ENCODE peak calls at places on chromosomes 13 and 19, in nine cellular contexts. One of them, this sample, is unnamed.

GRCh38 chr19:52533901-52534300 is 6.4 kb downstream of the ZNF808 start:
- DNase-seq in Peyer's patch: no peak
- DNase-seq in testis: no peak
- DNase-seq in heart left ventricle: peak; percentile 42
- DNase-seq in hepatocyte: peak; percentile 13
- DNase-seq in IMR-90: no peak
- DNase-seq in gastrocnemius medialis: peak; percentile 63
- DNase-seq in heart right ventricle: peak; percentile 17
- DNase-seq in prostate gland: no peak
- DNase-seq in this sample: no peak

GRCh38 chr13:25901460-25902376 is 150.1 kb downstream of the SHISA2 start:
- DNase-seq in Peyer's patch: no peak
- DNase-seq in testis: no peak
- DNase-seq in heart left ventricle: no peak
- DNase-seq in hepatocyte: peak; percentile 67
- DNase-seq in IMR-90: peak; percentile 11
- DNase-seq in gastrocnemius medialis: no peak
- DNase-seq in heart right ventricle: no peak
- DNase-seq in prostate gland: peak; percentile 74
- DNase-seq in this sample: peak; percentile 66

GRCh38 chr13:108322206-108322824 is 52.8 kb downstream of the TNFSF13B start:
- DNase-seq in Peyer's patch: no peak
- DNase-seq in testis: no peak
- DNase-seq in heart left ventricle: no peak
- DNase-seq in hepatocyte: peak; percentile 69
- DNase-seq in IMR-90: peak; percentile 52
- DNase-seq in gastrocnemius medialis: no peak
- DNase-seq in heart right ventricle: no peak
- DNase-seq in prostate gland: no peak
- DNase-seq in this sample: no peak

GRCh38 chr19:55443045-55443823 is at the start of gene SHISA7:
- DNase-seq in Peyer's patch: no peak
- DNase-seq in testis: no peak
- DNase-seq in heart left ventricle: no peak
- DNase-seq in hepatocyte: no peak
- DNase-seq in IMR-90: no peak
- DNase-seq in gastrocnemius medialis: no peak
- DNase-seq in heart right ventricle: no peak
- DNase-seq in prostate gland: no peak
- DNase-seq in this sample: no peak

GRCh38 chr19:34482380-34483250 is 1.1 kb downstream of the WTIP start:
- DNase-seq in Peyer's patch: no peak
- DNase-seq in testis: peak; percentile 61
- DNase-seq in heart left ventricle: no peak
- DNase-seq in hepatocyte: peak; percentile 60
- DNase-seq in IMR-90: peak; percentile 37
- DNase-seq in gastrocnemius medialis: no peak
- DNase-seq in heart right ventricle: peak; percentile 40
- DNase-seq in prostate gland: no peak
- DNase-seq in this sample: no peak

GRCh38 chr13:98564204-98564603 is 12.7 kb downstream of the STK24 start:
- DNase-seq in Peyer's patch: no peak
- DNase-seq in testis: no peak
- DNase-seq in heart left ventricle: no peak
- DNase-seq in hepatocyte: no peak
- DNase-seq in IMR-90: no peak
- DNase-seq in gastrocnemius medialis: no peak
- DNase-seq in heart right ventricle: no peak
- DNase-seq in prostate gland: no peak
- DNase-seq in this sample: no peak

GRCh38 chr19:30395283-30395682 is 23.1 kb downstream of the ZNF536 start:
- DNase-seq in Peyer's patch: no peak
- DNase-seq in testis: no peak
- DNase-seq in heart left ventricle: no peak
- DNase-seq in hepatocyte: no peak
- DNase-seq in IMR-90: no peak
- DNase-seq in gastrocnemius medialis: no peak
- DNase-seq in heart right ventricle: no peak
- DNase-seq in prostate gland: no peak
- DNase-seq in this sample: no peak

GRCh38 chr19:13712767-13713201 is 51.5 kb upstream of the MRI1 start:
- DNase-seq in Peyer's patch: no peak
- DNase-seq in testis: no peak
- DNase-seq in heart left ventricle: no peak
- DNase-seq in hepatocyte: no peak
- DNase-seq in IMR-90: no peak
- DNase-seq in gastrocnemius medialis: no peak
- DNase-seq in heart right ventricle: no peak
- DNase-seq in prostate gland: no peak
- DNase-seq in this sample: no peak

GRCh38 chr13:98977568-98978270 is at the start of gene DOCK9:
- DNase-seq in Peyer's patch: peak; percentile 57
- DNase-seq in testis: peak; percentile 79
- DNase-seq in heart left ventricle: peak; percentile 81
- DNase-seq in hepatocyte: peak; percentile 43
- DNase-seq in IMR-90: peak; percentile 65
- DNase-seq in gastrocnemius medialis: peak; percentile 23
- DNase-seq in heart right ventricle: peak; percentile 77
- DNase-seq in prostate gland: peak; percentile 58
- DNase-seq in this sample: no peak

GRCh38 chr19:11244846-11245589 is 5.6 kb downstream of the ANGPTL8 start:
- DNase-seq in Peyer's patch: no peak
- DNase-seq in testis: no peak
- DNase-seq in heart left ventricle: no peak
- DNase-seq in hepatocyte: no peak
- DNase-seq in IMR-90: no peak
- DNase-seq in gastrocnemius medialis: no peak
- DNase-seq in heart right ventricle: no peak
- DNase-seq in prostate gland: no peak
- DNase-seq in this sample: no peak

GRCh38 chr13:28338202-28338601 is 156.7 kb downstream of the FLT1 start:
- DNase-seq in Peyer's patch: no peak
- DNase-seq in testis: no peak
- DNase-seq in heart left ventricle: no peak
- DNase-seq in hepatocyte: no peak
- DNase-seq in IMR-90: no peak
- DNase-seq in gastrocnemius medialis: no peak
- DNase-seq in heart right ventricle: no peak
- DNase-seq in prostate gland: no peak
- DNase-seq in this sample: no peak

GRCh38 chr13:46492946-46493345 is 60.0 kb upstream of the LRCH1 start:
- DNase-seq in Peyer's patch: no peak
- DNase-seq in testis: no peak
- DNase-seq in heart left ventricle: peak; percentile 12
- DNase-seq in hepatocyte: peak; percentile 70
- DNase-seq in IMR-90: peak; percentile 48
- DNase-seq in gastrocnemius medialis: no peak
- DNase-seq in heart right ventricle: no peak
- DNase-seq in prostate gland: peak; percentile 46
- DNase-seq in this sample: no peak

GRCh38 chr19:45717983-45718650 is 12.6 kb downstream of the FBXO46 start:
- DNase-seq in Peyer's patch: no peak
- DNase-seq in testis: peak; percentile 41
- DNase-seq in heart left ventricle: no peak
- DNase-seq in hepatocyte: peak; percentile 42
- DNase-seq in IMR-90: no peak
- DNase-seq in gastrocnemius medialis: no peak
- DNase-seq in heart right ventricle: no peak
- DNase-seq in prostate gland: no peak
- DNase-seq in this sample: no peak

GRCh38 chr13:112966776-112967175 is 2.2 kb upstream of the MCF2L start:
- DNase-seq in Peyer's patch: peak; percentile 41
- DNase-seq in testis: no peak
- DNase-seq in heart left ventricle: no peak
- DNase-seq in hepatocyte: no peak
- DNase-seq in IMR-90: no peak
- DNase-seq in gastrocnemius medialis: no peak
- DNase-seq in heart right ventricle: no peak
- DNase-seq in prostate gland: no peak
- DNase-seq in this sample: no peak

GRCh38 chr13:112967666-112968379 is 1.2 kb upstream of the MCF2L start:
- DNase-seq in Peyer's patch: no peak
- DNase-seq in testis: no peak
- DNase-seq in heart left ventricle: no peak
- DNase-seq in hepatocyte: no peak
- DNase-seq in IMR-90: no peak
- DNase-seq in gastrocnemius medialis: no peak
- DNase-seq in heart right ventricle: no peak
- DNase-seq in prostate gland: no peak
- DNase-seq in this sample: no peak

GRCh38 chr13:112965103-112965502 is 3.9 kb upstream of the MCF2L start:
- DNase-seq in Peyer's patch: peak; percentile 49
- DNase-seq in testis: no peak
- DNase-seq in heart left ventricle: peak; percentile 67
- DNase-seq in hepatocyte: no peak
- DNase-seq in IMR-90: no peak
- DNase-seq in gastrocnemius medialis: no peak
- DNase-seq in heart right ventricle: peak; percentile 48
- DNase-seq in prostate gland: no peak
- DNase-seq in this sample: no peak

GRCh38 chr13:112963641-112964040 is 5.4 kb upstream of the MCF2L start:
- DNase-seq in Peyer's patch: peak; percentile 27
- DNase-seq in testis: no peak
- DNase-seq in heart left ventricle: no peak
- DNase-seq in hepatocyte: no peak
- DNase-seq in IMR-90: no peak
- DNase-seq in gastrocnemius medialis: no peak
- DNase-seq in heart right ventricle: no peak
- DNase-seq in prostate gland: no peak
- DNase-seq in this sample: no peak

GRCh38 chr13:112965573-112966115 is 3.4 kb upstream of the MCF2L start:
- DNase-seq in Peyer's patch: no peak
- DNase-seq in testis: no peak
- DNase-seq in heart left ventricle: no peak
- DNase-seq in hepatocyte: no peak
- DNase-seq in IMR-90: no peak
- DNase-seq in gastrocnemius medialis: no peak
- DNase-seq in heart right ventricle: no peak
- DNase-seq in prostate gland: no peak
- DNase-seq in this sample: no peak
- TF ChIP-seq CTCF in Peyer's patch: no peak
- TF ChIP-seq CTCF in testis: no peak
- TF ChIP-seq CTCF in heart left ventricle: no peak
- TF ChIP-seq CTCF in hepatocyte: no peak
- TF ChIP-seq CTCF in IMR-90: no peak
- TF ChIP-seq CTCF in gastrocnemius medialis: no peak
- TF ChIP-seq CTCF in heart right ventricle: no peak
- TF ChIP-seq CTCF in prostate gland: no peak
- TF ChIP-seq CTCF in this sample: no peak

GRCh38 chr19:36093146-36093662 is 17.7 kb upstream of the OVOL3 start:
- DNase-seq in Peyer's patch: no peak
- DNase-seq in testis: no peak
- DNase-seq in heart left ventricle: no peak
- DNase-seq in hepatocyte: no peak
- DNase-seq in IMR-90: no peak
- DNase-seq in gastrocnemius medialis: no peak
- DNase-seq in heart right ventricle: no peak
- DNase-seq in prostate gland: no peak
- DNase-seq in this sample: no peak
- H3K36me3 ChIP-seq in Peyer's patch: no peaks in the 10 kb centered on the region
- H3K36me3 ChIP-seq in testis: no peaks in the 10 kb centered on the region
- H3K36me3 ChIP-seq in heart left ventricle: no peaks in the 10 kb centered on the region
- H3K36me3 ChIP-seq in hepatocyte: no peaks in the 10 kb centered on the region
- H3K36me3 ChIP-seq in IMR-90: peaks cover 16% of the 10 kb centered on the region
- H3K36me3 ChIP-seq in gastrocnemius medialis: no peaks in the 10 kb centered on the region
- H3K36me3 ChIP-seq in heart right ventricle: no peaks in the 10 kb centered on the region
- H3K36me3 ChIP-seq in prostate gland: no peaks in the 10 kb centered on the region
- H3K36me3 ChIP-seq in this sample: peaks cover 28% of the 10 kb centered on the region

DNA sequence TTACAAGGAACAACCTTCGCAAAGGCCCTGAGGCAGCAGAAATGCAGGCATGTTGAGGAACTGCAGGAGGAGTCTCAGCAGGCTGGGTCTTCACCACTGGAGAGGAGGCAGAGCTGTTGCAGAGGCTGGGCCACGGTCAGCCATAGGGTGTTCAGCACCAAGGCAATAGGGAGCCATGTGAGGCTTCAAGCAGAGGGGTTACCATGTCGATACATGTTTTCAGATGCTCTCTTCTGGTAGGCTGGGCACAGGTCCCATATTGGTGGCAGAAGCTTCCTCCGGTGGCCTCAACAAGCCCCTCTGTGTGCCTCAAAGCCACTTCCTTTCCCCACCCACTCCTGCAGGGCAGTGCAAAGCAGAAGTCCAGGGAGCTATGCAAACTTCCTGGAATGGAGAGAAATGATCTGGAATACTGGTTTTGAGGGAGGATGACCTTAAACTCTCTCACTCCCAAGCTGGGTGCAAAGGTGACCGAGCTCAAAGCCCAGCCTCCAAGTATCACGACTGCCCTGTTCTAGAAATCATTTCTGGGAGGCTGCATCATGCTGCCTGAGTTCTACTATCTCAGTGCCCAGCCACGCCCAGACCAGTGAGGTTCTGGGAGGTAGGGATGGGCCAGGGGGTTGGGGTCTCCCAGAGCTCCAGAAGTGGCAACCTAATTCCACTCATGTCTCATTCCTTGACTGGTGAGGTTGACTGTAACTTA is at the start of gene FUT6:
- DNase-seq in Peyer's patch: peak; percentile 68
- DNase-seq in testis: no peak
- DNase-seq in heart left ventricle: no peak
- DNase-seq in hepatocyte: no peak
- DNase-seq in IMR-90: no peak
- DNase-seq in gastrocnemius medialis: no peak
- DNase-seq in heart right ventricle: no peak
- DNase-seq in prostate gland: no peak
- DNase-seq in this sample: no peak
- H3K4me3 ChIP-seq in Peyer's patch: peak within 1 kb of the TSS; percentile 27
- H3K4me3 ChIP-seq in testis: no peak within 1 kb of the TSS
- H3K4me3 ChIP-seq in heart left ventricle: no peak within 1 kb of the TSS
- H3K4me3 ChIP-seq in hepatocyte: no peak within 1 kb of the TSS
- H3K4me3 ChIP-seq in IMR-90: no peak within 1 kb of the TSS
- H3K4me3 ChIP-seq in gastrocnemius medialis: no peak within 1 kb of the TSS
- H3K4me3 ChIP-seq in heart right ventricle: no peak within 1 kb of the TSS
- H3K4me3 ChIP-seq in prostate gland: no peak within 1 kb of the TSS
- H3K4me3 ChIP-seq in this sample: no peak within 1 kb of the TSS

GRCh38 chr13:66205807-66206206 is 1024.3 kb downstream of the PCDH9 start:
- DNase-seq in Peyer's patch: no peak
- DNase-seq in testis: no peak
- DNase-seq in heart left ventricle: no peak
- DNase-seq in hepatocyte: no peak
- DNase-seq in IMR-90: no peak
- DNase-seq in gastrocnemius medialis: no peak
- DNase-seq in heart right ventricle: no peak
- DNase-seq in prostate gland: no peak
- DNase-seq in this sample: no peak

GRCh38 chr13:66195238-66195637 is 1034.9 kb downstream of the PCDH9 start:
- DNase-seq in Peyer's patch: no peak
- DNase-seq in testis: no peak
- DNase-seq in heart left ventricle: no peak
- DNase-seq in hepatocyte: no peak
- DNase-seq in IMR-90: no peak
- DNase-seq in gastrocnemius medialis: no peak
- DNase-seq in heart right ventricle: no peak
- DNase-seq in prostate gland: no peak
- DNase-seq in this sample: no peak

DNA sequence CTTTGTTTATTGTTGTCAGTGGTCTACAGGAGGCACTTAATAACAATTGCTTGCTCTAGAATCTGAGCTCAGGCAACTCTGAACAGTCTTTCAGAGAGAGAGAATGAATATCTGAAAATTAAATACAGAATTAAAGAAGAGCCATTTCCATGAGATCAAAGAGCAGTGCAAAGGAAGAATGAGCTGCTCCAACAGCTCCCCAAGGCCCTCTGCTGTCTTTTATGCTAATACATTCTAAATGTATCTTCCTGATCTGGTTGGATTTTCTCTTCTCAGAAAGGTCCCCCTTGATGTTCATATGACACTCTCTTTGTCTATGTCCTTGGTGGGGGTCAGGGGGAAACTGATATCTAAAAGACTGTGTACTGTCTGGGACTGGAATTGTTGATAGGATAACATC is 1029.6 kb downstream of the PCDH9 start:
- DNase-seq in Peyer's patch: no peak
- DNase-seq in testis: no peak
- DNase-seq in heart left ventricle: no peak
- DNase-seq in hepatocyte: no peak
- DNase-seq in IMR-90: no peak
- DNase-seq in gastrocnemius medialis: no peak
- DNase-seq in heart right ventricle: no peak
- DNase-seq in prostate gland: no peak
- DNase-seq in this sample: no peak
- TF ChIP-seq CTCF in Peyer's patch: no peak
- TF ChIP-seq CTCF in testis: no peak
- TF ChIP-seq CTCF in heart left ventricle: no peak
- TF ChIP-seq CTCF in hepatocyte: peak; percentile 4
- TF ChIP-seq CTCF in IMR-90: peak; percentile 2
- TF ChIP-seq CTCF in gastrocnemius medialis: no peak
- TF ChIP-seq CTCF in heart right ventricle: no peak
- TF ChIP-seq CTCF in prostate gland: no peak
- TF ChIP-seq CTCF in this sample: no peak